ENCODE peak calls at places on chromosomes 7 and 10, in five cellular contexts. One of them, this sample, is unnamed.

GRCh38 chr10:11017575-11018425 is at the start of gene CELF2:
- DNase-seq in WTC11: peak
- DNase-seq in stomach: peak
- DNase-seq in stimulated activated CD4-positive, alpha-beta T cell treated with anti-CD3 and anti-CD28 coated beads, Interleukin-4, amount 100 ng/mL, for 48 hours: peak
- DNase-seq in NB4: no peak
- DNase-seq in this sample: no peak

GRCh38 chr7:146027243-146027642 is 89.4 kb upstream of the CNTNAP2 start:
- DNase-seq in stimulated activated CD4-positive, alpha-beta T cell treated with anti-CD3 and anti-CD28 coated beads, Interleukin-4, amount 100 ng/mL, for 48 hours: no peak
- DNase-seq in WTC11: no peak
- DNase-seq in NB4: no peak
- DNase-seq in stomach: no peak
- DNase-seq in this sample: no peak

GRCh38 chr10:84783386-84783785 is 455.0 kb downstream of the CCSER2 start:
- DNase-seq in stimulated activated CD4-positive, alpha-beta T cell treated with anti-CD3 and anti-CD28 coated beads, Interleukin-4, amount 100 ng/mL, for 48 hours: no peak
- DNase-seq in NB4: peak
- DNase-seq in WTC11: peak
- DNase-seq in stomach: no peak
- DNase-seq in this sample: no peak

GRCh38 chr10:60375293-60376004 is 14.2 kb downstream of the ANK3 start:
- DNase-seq in WTC11: no peak
- DNase-seq in stomach: no peak
- DNase-seq in stimulated activated CD4-positive, alpha-beta T cell treated with anti-CD3 and anti-CD28 coated beads, Interleukin-4, amount 100 ng/mL, for 48 hours: no peak
- DNase-seq in NB4: no peak
- DNase-seq in this sample: no peak

GRCh38 chr7:95420996-95421846 is 13.6 kb downstream of the PON2 start:
- DNase-seq in WTC11: no peak
- DNase-seq in NB4: no peak
- DNase-seq in stimulated activated CD4-positive, alpha-beta T cell treated with anti-CD3 and anti-CD28 coated beads, Interleukin-4, amount 100 ng/mL, for 48 hours: no peak
- DNase-seq in stomach: no peak
- DNase-seq in this sample: no peak

GRCh38 chr7:347644-348479 is 57.9 kb downstream of the FOXL3 start:
- DNase-seq in stimulated activated CD4-positive, alpha-beta T cell treated with anti-CD3 and anti-CD28 coated beads, Interleukin-4, amount 100 ng/mL, for 48 hours: no peak
- DNase-seq in WTC11: no peak
- DNase-seq in NB4: no peak
- DNase-seq in stomach: no peak
- DNase-seq in this sample: no peak

GRCh38 chr10:14837003-14837755 is 658 bp downstream of the CDNF start:
- DNase-seq in stimulated activated CD4-positive, alpha-beta T cell treated with anti-CD3 and anti-CD28 coated beads, Interleukin-4, amount 100 ng/mL, for 48 hours: no peak
- DNase-seq in NB4: peak
- DNase-seq in stomach: no peak
- DNase-seq in WTC11: no peak
- DNase-seq in this sample: no peak

GRCh38 chr7:124460053-124460445 is 305.5 kb downstream of the GPR37 start:
- DNase-seq in stimulated activated CD4-positive, alpha-beta T cell treated with anti-CD3 and anti-CD28 coated beads, Interleukin-4, amount 100 ng/mL, for 48 hours: no peak
- DNase-seq in NB4: no peak
- DNase-seq in stomach: no peak
- DNase-seq in WTC11: no peak
- DNase-seq in this sample: no peak

GRCh38 chr10:30762620-30763019 is 133.1 kb upstream of the LYZL2 start:
- DNase-seq in NB4: no peak
- DNase-seq in stimulated activated CD4-positive, alpha-beta T cell treated with anti-CD3 and anti-CD28 coated beads, Interleukin-4, amount 100 ng/mL, for 48 hours: no peak
- DNase-seq in stomach: no peak
- DNase-seq in WTC11: no peak
- DNase-seq in this sample: no peak

GRCh38 chr7:41328131-41328530 is 374.8 kb downstream of the INHBA start:
- DNase-seq in WTC11: no peak
- DNase-seq in stomach: no peak
- DNase-seq in NB4: no peak
- DNase-seq in stimulated activated CD4-positive, alpha-beta T cell treated with anti-CD3 and anti-CD28 coated beads, Interleukin-4, amount 100 ng/mL, for 48 hours: no peak
- DNase-seq in this sample: no peak

GRCh38 chr10:16965242-16965620 is 148.0 kb upstream of the RSU1 start:
- DNase-seq in stomach: no peak
- DNase-seq in stimulated activated CD4-positive, alpha-beta T cell treated with anti-CD3 and anti-CD28 coated beads, Interleukin-4, amount 100 ng/mL, for 48 hours: no peak
- DNase-seq in WTC11: no peak
- DNase-seq in NB4: no peak
- DNase-seq in this sample: no peak

GRCh38 chr7:50497968-50498367 is 47.8 kb upstream of the FIGNL1 start:
- DNase-seq in stomach: no peak
- DNase-seq in NB4: no peak
- DNase-seq in stimulated activated CD4-positive, alpha-beta T cell treated with anti-CD3 and anti-CD28 coated beads, Interleukin-4, amount 100 ng/mL, for 48 hours: no peak
- DNase-seq in WTC11: no peak
- DNase-seq in this sample: no peak

GRCh38 chr7:107201795-107202450 is 33.1 kb downstream of the HBP1 start:
- DNase-seq in NB4: peak
- DNase-seq in stomach: peak
- DNase-seq in WTC11: peak
- DNase-seq in stimulated activated CD4-positive, alpha-beta T cell treated with anti-CD3 and anti-CD28 coated beads, Interleukin-4, amount 100 ng/mL, for 48 hours: peak
- DNase-seq in this sample: no peak